ENCODE peak calls at places on chromosomes 6 and 20, in nine cellular contexts. F is esophagus squamous epithelium, B is spleen, X is HL-60, L is lower lobe of right lung, D is pancreas, Y is fibroblast of lung, W is tibial nerve, I is heart right ventricle. H is an unnamed sample.

GRCh38 chr6:30682181-30683117 is 4.0 kb downstream of the PPP1R18 start:
- DNase-seq in L (peak; percentile 91), W (peak; percentile 59), B (peak; percentile 99), F (peak; percentile 70), I (peak; percentile 87), X (peak; percentile 99), D (no peak), Y (peak; percentile 94), H (peak; percentile 82)

GRCh38 chr6:90788781-90789180 is 201.9 kb upstream of the MAP3K7 start:
- DNase-seq in F (no peak), X (no peak), Y (no peak), W (no peak), I (no peak), D (no peak), L (no peak), B (no peak), H (no peak)

GRCh38 chr6:38452816-38453215 is 186.9 kb downstream of the BTBD9 start:
- DNase-seq in D (no peak), L (no peak), Y (no peak), W (no peak), I (no peak), X (no peak), B (no peak), F (no peak), H (no peak)

GRCh38 chr6:5511924-5512323 is 250.6 kb downstream of the FARS2 start:
- DNase-seq in I (no peak), L (no peak), Y (peak; percentile 88), B (no peak), D (no peak), W (no peak), F (no peak), X (no peak), H (no peak)

GRCh38 chr6:129709451-129709908 is 497 bp downstream of the ARHGAP18 start:
- DNase-seq in I (peak; percentile 40), W (peak; percentile 36), D (peak; percentile 28), F (no peak), Y (peak; percentile 85), X (no peak), L (no peak), B (no peak), H (no peak)

GRCh38 chr6:142896732-142897131 is 48.2 kb downstream of the HIVEP2 start:
- DNase-seq in X (no peak), D (no peak), Y (no peak), I (no peak), L (no peak), B (no peak), W (no peak), F (no peak), H (no peak)

GRCh38 chr6:107116328-107116892 is 1.1 kb upstream of the BEND3 start:
- DNase-seq in B (no peak), I (no peak), W (no peak), F (no peak), X (peak; percentile 71), L (peak; percentile 58), D (peak; percentile 51), Y (no peak), H (peak; percentile 79)

GRCh38 chr6:132867055-132867454 is 52.7 kb downstream of the RPS12 start:
- DNase-seq in L (no peak), B (no peak), W (no peak), F (no peak), Y (peak; percentile 9), D (no peak), I (no peak), X (no peak), H (no peak)

GRCh38 chr6:1689141-1689540 is 79.4 kb downstream of the FOXC1 start:
- DNase-seq in I (no peak), Y (no peak), W (no peak), X (no peak), L (no peak), B (no peak), F (no peak), D (no peak), H (no peak)

GRCh38 chr6:56620229-56620868 is 22.3 kb downstream of the DST start:
- DNase-seq in X (no peak), W (no peak), I (peak; percentile 9), F (no peak), Y (no peak), L (no peak), B (no peak), D (no peak), H (no peak)

GRCh38 chr6:3654436-3654835 is 97.1 kb downstream of the PXDC1 start:
- DNase-seq in B (no peak), L (no peak), Y (no peak), D (no peak), F (no peak), W (no peak), X (no peak), I (no peak), H (no peak)

GRCh38 chr6:19478992-19479391 is 358.2 kb upstream of the ID4 start:
- DNase-seq in L (no peak), I (no peak), F (no peak), D (no peak), X (no peak), W (no peak), Y (no peak), B (no peak), H (no peak)

GRCh38 chr6:41791984-41792383 is 4.5 kb downstream of the TOMM6 start:
- DNase-seq in W (no peak), L (no peak), X (no peak), B (no peak), I (no peak), F (no peak), Y (no peak), D (no peak), H (no peak)

GRCh38 chr6:85537055-85537494 is 56.6 kb downstream of the SNX14 start:
- DNase-seq in W (no peak), F (no peak), Y (peak; percentile 50), L (no peak), B (no peak), X (no peak), I (no peak), D (no peak), H (no peak)

GRCh38 chr20:4684837-4685413 is 36.8 kb upstream of the PRND start:
- DNase-seq in X (no peak), F (no peak), Y (peak; percentile 76), L (no peak), W (no peak), I (no peak), B (no peak), D (no peak), H (no peak)

GRCh38 chr20:32152421-32153155 is 43.1 kb downstream of the TM9SF4 start:
- DNase-seq in W (no peak), L (no peak), Y (no peak), B (peak; percentile 41), D (no peak), X (no peak), I (no peak), F (no peak), H (no peak)

GRCh38 chr20:24392612-24393011 is 76.8 kb upstream of the SYNDIG1 start:
- DNase-seq in B (no peak), L (no peak), Y (no peak), F (no peak), I (no peak), D (no peak), W (no peak), X (peak; percentile 10), H (no peak)

GRCh38 chr20:18090044-18090443 is 32.3 kb upstream of the OVOL2 start:
- DNase-seq in F (no peak), W (no peak), I (no peak), Y (no peak), D (no peak), X (no peak), B (no peak), L (no peak), H (no peak)

GRCh38 chr6:111978826-111979225 is 75.1 kb upstream of the CCN6 start:
- DNase-seq in X (no peak), W (no peak), L (no peak), Y (peak; percentile 9), I (no peak), D (no peak), B (no peak), F (no peak), H (no peak)

GRCh38 chr6:25248100-25248499 is 31.1 kb upstream of the CARMIL1 start:
- DNase-seq in L (no peak), D (no peak), B (no peak), Y (peak; percentile 47), W (no peak), I (no peak), X (no peak), F (no peak), H (no peak)

GRCh38 chr6:24154121-24154520 is 28.1 kb downstream of the NRSN1 start:
- DNase-seq in D (no peak), X (no peak), L (no peak), W (no peak), I (no peak), F (no peak), B (no peak), Y (no peak), H (no peak)

GRCh38 chr6:164178933-164179332 is 764.4 kb downstream of the QKI start:
- DNase-seq in Y (no peak), L (no peak), I (no peak), W (no peak), X (no peak), F (no peak), D (no peak), B (no peak), H (no peak)

GRCh38 chr6:21578523-21578922 is 15.0 kb upstream of the SOX4 start:
- DNase-seq in D (no peak), I (no peak), W (no peak), B (no peak), F (no peak), Y (no peak), L (no peak), X (no peak), H (no peak)

GRCh38 chr6:16204653-16205376 is 33.6 kb upstream of the GMPR start:
- DNase-seq in I (no peak), D (no peak), F (no peak), W (no peak), Y (no peak), B (no peak), L (no peak), X (no peak), H (no peak)
- H3K4me3 ChIP-seq in I (no peak overlapping the region), D (no peak overlapping the region), F (no peak overlapping the region), W (no peak overlapping the region), Y (no peak overlapping the region), B (no peak overlapping the region), L (no peak overlapping the region), X (no peak overlapping the region), H (no peak overlapping the region)

GRCh38 chr20:38700926-38701325 is 23.4 kb upstream of the SLC32A1 start:
- DNase-seq in I (no peak), D (no peak), Y (no peak), W (no peak), B (no peak), F (no peak), X (no peak), L (no peak), H (no peak)
- H3K27me3 ChIP-seq in I (peaks cover 7% of the 10 kb centered on the region), D (no peaks in the 10 kb centered on the region), Y (peaks cover 4% of the 10 kb centered on the region), W (peaks cover 23% of the 10 kb centered on the region), B (peaks cover 33% of the 10 kb centered on the region), F (no peaks in the 10 kb centered on the region), X (no peaks in the 10 kb centered on the region), L (peaks cover 50% of the 10 kb centered on the region), H (no peaks in the 10 kb centered on the region)

GRCh38 chr20:6665621-6666345 is 101.7 kb upstream of the BMP2 start:
- DNase-seq in F (no peak), X (no peak), B (no peak), I (no peak), D (no peak), Y (peak; percentile 15), L (no peak), W (no peak), H (no peak)
- H3K4me3 ChIP-seq in F (no peak overlapping the region), X (no peak overlapping the region), B (no peak overlapping the region), I (no peak overlapping the region), D (no peak overlapping the region), Y (no peak overlapping the region), L (no peak overlapping the region), W (no peak overlapping the region), H (no peak overlapping the region)

GRCh38 chr20:57707320-57707719 is 2.5 kb downstream of the PMEPA1 start:
- DNase-seq in X (no peak), B (no peak), F (no peak), I (no peak), Y (no peak), D (no peak), L (no peak), W (no peak), H (peak; percentile 29)
- H3K27me3 ChIP-seq in X (peaks cover 48% of the 10 kb centered on the region), B (peaks cover 14% of the 10 kb centered on the region), F (no peaks in the 10 kb centered on the region), I (no peaks in the 10 kb centered on the region), Y (peaks cover 41% of the 10 kb centered on the region), D (no peaks in the 10 kb centered on the region), L (no peaks in the 10 kb centered on the region), W (no peaks in the 10 kb centered on the region), H (no peaks in the 10 kb centered on the region)

H was measured in H7.